ENCODE peak calls at places on chromosomes 4 and X, in four cellular contexts. R is A549, V is K562, X is WTC11. L is an unnamed sample.

GRCh38 chrX:8820910-8821527 is 19.8 kb upstream of the FAM9A start:
- DNase-seq in R (no peak), V (no peak), X (peak; percentile 58), L (no peak)

GRCh38 chrX:70476166-70476933 is 31.7 kb downstream of the DLG3 start:
- DNase-seq in R (no peak), V (no peak), X (no peak), L (no peak)

GRCh38 chr4:117621673-117622072 is 412.6 kb upstream of the NDST3 start:
- DNase-seq in R (no peak), V (no peak), X (no peak), L (no peak)

GRCh38 chr4:8279321-8280157 is 10.0 kb downstream of the HTRA3 start:
- DNase-seq in R (no peak), V (no peak), X (no peak), L (no peak)

GRCh38 chrX:65586491-65586890 is 51.9 kb upstream of the LAS1L start:
- DNase-seq in R (no peak), V (no peak), X (no peak), L (no peak)

GRCh38 chrX:85379174-85379907 is at the start of gene POF1B:
- DNase-seq in R (peak; percentile 10), V (no peak), X (no peak), L (no peak)

GRCh38 chr4:60683953-60684352 is 516.2 kb upstream of the ADGRL3 start:
- DNase-seq in R (no peak), V (no peak), X (no peak), L (no peak)

GRCh38 chrX:5449323-5449722 is 779.3 kb downstream of the NLGN4X start:
- DNase-seq in R (no peak), V (no peak), X (no peak), L (no peak)

GRCh38 chrX:70535198-70535597 is 90.6 kb downstream of the DLG3 start:
- DNase-seq in R (no peak), V (no peak), X (no peak), L (peak; percentile 1)

GRCh38 chr4:81606796-81607550 is 135.3 kb upstream of the RASGEF1B start:
- DNase-seq in R (no peak), V (peak; percentile 11), X (peak; percentile 16), L (no peak)

GRCh38 chr4:123359449-123360306 is 36.9 kb upstream of the SPRY1 start:
- DNase-seq in R (no peak), V (no peak), X (no peak), L (no peak)

GRCh38 chr4:99190336-99190735 is 28.7 kb downstream of the ADH6 start:
- DNase-seq in R (no peak), V (no peak), X (no peak), L (no peak)

GRCh38 chr4:7429601-7430078 is 5.1 kb downstream of the PSAPL1 start:
- DNase-seq in R (no peak), V (no peak), X (no peak), L (no peak)

GRCh38 chrX:47523297-47523696 is 37.7 kb upstream of the ARAF start:
- DNase-seq in R (peak; percentile 64), V (peak; percentile 84), X (peak; percentile 83), L (peak; percentile 17)

GRCh38 chrX:118974088-118974907 is at the start of gene LONRF3:
- DNase-seq in R (peak; percentile 53), V (peak; percentile 60), X (no peak), L (peak; percentile 58)

GRCh38 chr4:76447326-76447954 is 12.4 kb downstream of the SHROOM3 start:
- DNase-seq in R (no peak), V (no peak), X (no peak), L (no peak)

GRCh38 chrX:50154429-50154828 is 46.4 kb downstream of the AKAP4 start:
- DNase-seq in R (no peak), V (no peak), X (no peak), L (peak; percentile 85)

GRCh38 chrX:125681058-125681457 is 361.4 kb downstream of the TEX13C start:
- DNase-seq in R (no peak), V (no peak), X (no peak), L (no peak)

GRCh38 chr4:8846864-8847263 is 24.8 kb downstream of the HMX1 start:
- DNase-seq in R (no peak), V (no peak), X (no peak), L (no peak)

GRCh38 chrX:68912113-68912980 is 83.5 kb downstream of the EFNB1 start:
- DNase-seq in R (no peak), V (no peak), X (peak; percentile 28), L (no peak)

GRCh38 chr4:22634541-22635181 is 58.1 kb upstream of the GBA3 start:
- DNase-seq in R (no peak), V (no peak), X (no peak), L (no peak)

GRCh38 chr4:71231073-71231752 is 107.6 kb upstream of the SLC4A4 start:
- DNase-seq in R (no peak), V (no peak), X (no peak), L (no peak)

GRCh38 chrX:141133272-141133671 is 43.7 kb downstream of the LDOC1 start:
- DNase-seq in R (no peak), V (no peak), X (no peak), L (no peak)

GRCh38 chrX:11757729-11758399 is at the start of gene MSL3:
- DNase-seq in R (peak; percentile 31), V (peak; percentile 63), X (peak; percentile 45), L (no peak)

GRCh38 chrX:1537031-1537715 is at the start of gene P2RY8:
- DNase-seq in R (peak; percentile 32), V (peak; percentile 12), X (no peak), L (peak; percentile 84)

GRCh38 chrX:7083468-7084396 is 63.8 kb upstream of the STS start:
- DNase-seq in R (no peak), V (peak; percentile 5), X (no peak), L (no peak)

GRCh38 chrX:41781500-41781899 is 57.5 kb downstream of the GPR82 start:
- DNase-seq in R (peak; percentile 31), V (peak; percentile 30), X (no peak), L (peak; percentile 36)

GRCh38 chr4:150145950-150146340 is 67.7 kb downstream of the DCLK2 start:
- DNase-seq in R (no peak), V (no peak), X (no peak), L (no peak)

GRCh38 chr4:165967486-165967885 is 94.4 kb downstream of the TLL1 start:
- DNase-seq in R (no peak), V (no peak), X (no peak), L (no peak)

GRCh38 chrX:139905041-139905440 is 27.8 kb downstream of the ATP11C start:
- DNase-seq in R (no peak), V (no peak), X (no peak), L (no peak)
- TF ChIP-seq NR3C1 in R (no peak), V (no peak), X (no peak), L (no peak)

DNA sequence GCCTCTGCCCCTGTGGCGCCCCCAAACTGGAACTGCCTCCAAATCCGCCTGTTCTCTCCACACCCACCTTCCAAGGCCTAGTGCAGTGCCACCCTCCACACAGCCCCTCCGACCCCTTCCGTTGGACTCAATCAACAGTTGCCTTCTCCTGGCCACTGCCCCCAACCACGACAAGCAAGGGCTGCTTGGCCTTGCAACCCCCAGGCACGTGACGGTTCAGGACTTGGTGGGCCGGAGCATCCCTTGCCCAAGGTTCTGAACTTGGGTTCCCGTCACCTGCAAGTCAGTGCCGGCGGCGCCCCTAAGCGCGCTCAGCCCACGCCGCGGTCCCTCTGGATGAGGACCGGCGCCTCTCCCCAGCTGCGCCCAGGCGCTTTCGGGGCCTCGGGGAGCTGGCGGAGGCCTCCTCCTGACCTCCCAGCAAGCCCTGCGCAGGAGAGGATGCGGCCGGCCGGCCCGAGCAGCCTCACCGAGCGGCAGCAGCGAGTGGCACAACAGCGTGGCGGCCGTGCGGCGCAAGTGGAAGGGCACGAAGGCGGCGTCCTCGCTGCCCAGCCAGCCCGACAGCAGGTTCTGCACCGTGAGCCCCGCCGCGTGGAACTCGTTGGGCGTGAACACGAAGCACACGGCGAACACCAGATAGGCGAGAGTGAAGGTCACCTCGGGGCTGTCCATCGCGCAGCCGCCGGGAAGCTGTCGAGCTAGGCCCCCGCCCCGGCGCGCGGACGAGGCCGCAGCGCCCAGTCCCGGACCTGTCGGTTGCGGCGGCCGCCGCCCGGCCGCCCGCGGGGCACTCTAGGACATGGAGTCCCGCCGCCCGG is 750 bp downstream of the TMEM129 start:
- DNase-seq in R (no peak), V (peak; percentile 67), X (peak; percentile 50), L (no peak)
- TF ChIP-seq NR3C1 in R (no peak), V (peak; percentile 74), X (no peak), L (no peak)

DNA sequence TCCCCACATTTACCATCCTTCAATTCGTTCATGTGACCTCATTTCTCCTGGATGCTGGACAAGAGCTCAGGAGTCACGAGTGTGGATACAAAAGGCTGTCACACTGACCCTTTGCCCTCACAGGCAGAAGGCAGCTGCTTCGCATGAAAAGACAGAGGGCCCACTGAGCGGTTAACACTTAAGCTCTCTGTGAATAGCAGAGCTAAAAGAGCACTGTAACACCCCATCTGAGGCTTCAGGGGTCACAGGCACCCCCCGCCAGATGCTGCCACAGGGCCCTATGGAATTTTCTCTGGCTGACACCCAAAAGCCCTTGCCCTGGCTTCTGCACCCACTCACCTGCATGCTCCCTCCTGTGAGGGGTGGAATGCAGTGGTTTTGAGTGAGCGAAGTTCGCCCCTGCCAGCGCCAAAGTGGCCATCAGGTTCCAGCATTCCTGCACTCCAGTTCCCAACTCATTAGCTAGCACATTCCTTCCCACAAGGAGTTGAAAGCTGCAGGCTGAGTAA is 360.9 kb downstream of the PPP3CA start:
- DNase-seq in R (no peak), V (no peak), X (peak; percentile 40), L (peak; percentile 7)
- TF ChIP-seq NR3C1 in R (no peak), V (no peak), X (no peak), L (no peak)

DNA sequence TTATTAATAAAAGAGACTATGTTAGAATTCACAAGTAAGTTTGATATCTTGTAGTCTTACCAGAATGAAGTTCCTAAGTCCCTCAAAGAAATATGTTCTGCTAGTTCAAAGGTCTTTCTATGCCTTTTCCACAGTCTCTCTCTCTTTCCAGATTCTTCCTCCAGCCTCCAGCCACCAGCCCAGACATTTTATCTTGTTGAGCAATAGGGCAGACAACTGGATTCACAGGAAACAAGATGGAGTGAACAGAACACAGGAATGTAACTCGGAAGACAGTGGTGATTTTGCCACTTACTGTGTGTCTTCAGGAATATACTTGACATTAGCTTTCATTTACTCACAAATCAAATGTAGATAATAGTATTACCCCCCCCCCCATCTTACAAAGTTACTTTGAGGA is 17.1 kb upstream of the CPEB2 start:
- DNase-seq in R (no peak), V (no peak), X (no peak), L (no peak)
- TF ChIP-seq NR3C1 in R (no peak), V (no peak), X (no peak), L (no peak)

GRCh38 chr4:40316333-40316781 is 18.8 kb upstream of the CHRNA9 start:
- DNase-seq in R (no peak), V (no peak), X (no peak), L (no peak)
- TF ChIP-seq NR3C1 in R (no peak), V (no peak), X (no peak), L (no peak)

L was measured in HepG2.